ENCODE peak calls at places on chromosomes 4 and X, in four cellular contexts. W, M, V and A are unnamed samples.

GRCh38 chr4:101806914-101807313 is 16.4 kb downstream of the BANK1 start:
- DNase-seq in W (peak; percentile 56), M (no peak), V (no peak), A (peak; percentile 33)

GRCh38 chr4:12791536-12791935 is 692.6 kb downstream of the RAB28 start:
- DNase-seq in W (peak; percentile 0), M (no peak), V (no peak), A (no peak)

GRCh38 chrX:53688300-53688699 is 1.8 kb upstream of the HUWE1 start:
- DNase-seq in W (no peak), M (no peak), V (no peak), A (no peak)

GRCh38 chr4:83473966-83474365 is 10.9 kb downstream of the ABRAXAS1 start:
- DNase-seq in W (no peak), M (no peak), V (no peak), A (no peak)

GRCh38 chr4:105147226-105148151 is 813 bp downstream of the TET2 start:
- DNase-seq in W (peak; percentile 54), M (peak; percentile 56), V (peak; percentile 45), A (peak; percentile 54)

GRCh38 chrX:48910926-48911406 is 480 bp downstream of the SLC35A2 start:
- DNase-seq in W (peak; percentile 48), M (no peak), V (no peak), A (peak; percentile 41)

GRCh38 chr4:184328022-184328736 is 110.5 kb upstream of the ENPP6 start:
- DNase-seq in W (no peak), M (no peak), V (no peak), A (no peak)

GRCh38 chr4:139675156-139675555 is 9.5 kb downstream of the MGST2 start:
- DNase-seq in W (no peak), M (no peak), V (no peak), A (no peak)

GRCh38 chrX:95351089-95351488 is 1333.6 kb upstream of the DIAPH2 start:
- DNase-seq in W (no peak), M (no peak), V (no peak), A (no peak)

GRCh38 chr4:118833192-118833820 is 2.6 kb downstream of the SEC24D start:
- DNase-seq in W (no peak), M (no peak), V (no peak), A (no peak)
- H3K4me3 ChIP-seq in W (peak overlapping the region; percentile 26), M (no peak overlapping the region), V (no peak overlapping the region), A (peak overlapping the region; percentile 88)

DNA sequence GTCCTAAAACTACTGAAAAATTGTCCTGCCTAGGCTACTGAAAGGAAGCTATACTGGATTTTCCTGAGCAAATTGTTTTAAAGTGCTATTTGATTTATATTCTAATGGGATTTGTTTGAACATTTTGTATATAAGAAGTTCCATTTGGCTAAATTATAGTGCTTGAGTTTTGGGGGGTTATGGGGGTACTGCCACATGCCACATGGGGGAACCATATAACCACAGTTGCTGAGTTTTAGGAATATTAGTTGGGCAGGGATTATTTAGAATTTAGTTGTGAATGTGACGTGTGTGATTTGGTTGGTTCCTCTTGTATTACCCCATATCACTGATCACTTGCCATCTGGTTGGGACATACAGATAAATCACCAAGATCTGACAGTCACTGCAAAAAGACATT is 224.5 kb upstream of the TAPT1 start:
- DNase-seq in W (peak; percentile 12), M (no peak), V (no peak), A (peak; percentile 41)
- TF ChIP-seq CTCF in W (peak; percentile 53), M (no peak), V (no peak), A (peak; percentile 51)

DNA sequence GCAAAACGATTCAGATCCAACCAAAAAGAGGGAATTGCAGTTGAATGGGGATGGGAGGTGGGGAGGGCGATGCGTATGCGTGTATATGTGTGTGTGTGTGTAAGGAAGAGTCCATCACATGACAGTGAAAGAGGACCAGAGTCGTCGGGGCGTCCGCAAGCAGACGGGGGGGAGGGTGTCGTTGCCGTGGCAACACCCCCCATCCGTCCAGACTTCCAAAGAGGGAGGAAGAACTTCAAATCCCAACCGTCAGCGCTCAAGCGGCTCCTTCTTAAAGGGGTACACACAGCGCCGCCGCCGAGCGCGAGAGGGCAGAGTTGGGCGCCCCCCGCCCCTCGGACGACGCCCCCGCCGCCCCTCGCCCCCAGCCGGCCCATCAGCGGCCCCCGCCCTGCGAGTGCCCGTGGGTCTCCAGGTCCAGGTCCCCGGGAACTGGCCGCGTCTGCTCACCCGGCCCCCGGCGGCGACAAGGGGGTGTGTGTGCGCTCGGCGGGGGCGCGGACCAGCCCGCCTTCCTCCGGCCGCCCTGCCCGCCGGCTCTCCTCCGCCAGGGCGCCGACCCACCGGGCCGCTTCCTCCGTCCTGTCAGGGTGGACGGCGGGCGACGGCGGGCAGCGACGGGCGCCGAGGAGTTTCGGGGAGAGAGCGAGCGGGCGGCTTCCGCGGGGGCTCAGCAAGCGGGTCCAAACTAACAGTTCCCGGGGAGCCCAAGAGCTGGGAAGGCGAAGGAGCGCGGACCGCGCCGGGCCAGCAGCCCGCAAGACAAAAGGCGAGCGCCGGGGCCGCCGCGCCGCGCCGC is 685 bp downstream of the LCORL start:
- DNase-seq in W (peak; percentile 84), M (peak; percentile 70), V (peak; percentile 56), A (peak; percentile 77)
- H3K4me3 ChIP-seq in W (peak overlapping the region; percentile 91), M (peak overlapping the region; percentile 73), V (peak overlapping the region; percentile 96), A (peak overlapping the region; percentile 95)

DNA sequence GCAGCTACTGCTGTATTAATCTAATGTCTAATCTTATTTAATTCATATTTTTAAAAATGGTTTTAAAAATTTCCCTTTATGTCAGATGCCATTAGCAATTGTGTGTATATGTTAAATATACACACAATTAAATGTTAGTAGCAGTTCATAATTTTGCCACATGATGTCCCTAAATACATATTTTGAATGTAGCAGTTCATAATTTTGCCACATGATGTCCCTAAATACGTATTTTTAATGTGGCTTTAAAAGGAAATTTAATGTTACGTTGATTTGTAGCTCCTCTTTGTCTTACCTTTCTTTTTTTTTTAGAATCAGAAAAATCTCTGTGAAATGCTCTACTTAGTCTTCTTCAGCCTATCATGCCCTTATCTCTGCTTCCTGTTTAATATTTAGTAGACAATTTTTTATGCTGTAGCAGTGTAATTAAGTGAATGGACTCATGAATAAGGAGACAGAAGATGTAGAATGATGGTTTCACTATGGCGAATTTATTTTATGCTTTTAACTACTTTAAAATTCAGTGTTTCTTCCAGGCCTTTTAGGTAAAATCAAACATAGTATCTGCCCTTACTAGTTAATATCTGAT is 26.1 kb downstream of the RBM46 start:
- DNase-seq in W (peak; percentile 70), M (no peak), V (no peak), A (peak; percentile 78)
- TF ChIP-seq CTCF in W (peak; percentile 69), M (no peak), V (peak; percentile 69), A (peak; percentile 67)

GRCh38 chr4:151673913-151674520 is 86.8 kb downstream of the GATB start:
- DNase-seq in W (no peak), M (no peak), V (peak; percentile 34), A (no peak)
- H3K4me3 ChIP-seq in W (no peak overlapping the region), M (no peak overlapping the region), V (no peak overlapping the region), A (no peak overlapping the region)

GRCh38 chr4:60746172-60746571 is 454.0 kb upstream of the ADGRL3 start:
- DNase-seq in W (no peak), M (no peak), V (no peak), A (no peak)

GRCh38 chr4:60743654-60744053 is 456.5 kb upstream of the ADGRL3 start:
- DNase-seq in W (peak; percentile 51), M (no peak), V (no peak), A (no peak)

DNA sequence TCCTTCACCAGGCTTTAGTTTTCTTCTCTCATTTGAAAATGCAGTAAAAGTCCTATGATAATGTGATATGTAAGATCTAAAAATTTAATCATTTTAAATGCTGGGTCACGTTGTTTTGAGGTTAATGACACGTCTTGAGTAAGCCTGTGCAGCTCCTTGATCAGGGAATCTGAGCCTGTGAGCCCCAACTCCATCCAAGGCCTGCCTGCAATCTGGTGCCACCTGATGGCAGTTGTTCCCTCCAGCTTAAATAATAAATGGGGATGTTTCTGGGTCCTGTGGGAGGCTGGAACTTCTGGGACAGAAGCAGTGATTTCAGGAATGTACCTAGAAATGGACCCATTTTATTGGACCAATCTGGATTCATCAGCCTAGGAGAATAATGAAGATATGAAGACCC is 455.4 kb upstream of the ADGRL3 start:
- DNase-seq in W (peak; percentile 28), M (no peak), V (no peak), A (peak; percentile 45)
- TF ChIP-seq CTCF in W (peak; percentile 37), M (no peak), V (no peak), A (peak; percentile 44)

DNA sequence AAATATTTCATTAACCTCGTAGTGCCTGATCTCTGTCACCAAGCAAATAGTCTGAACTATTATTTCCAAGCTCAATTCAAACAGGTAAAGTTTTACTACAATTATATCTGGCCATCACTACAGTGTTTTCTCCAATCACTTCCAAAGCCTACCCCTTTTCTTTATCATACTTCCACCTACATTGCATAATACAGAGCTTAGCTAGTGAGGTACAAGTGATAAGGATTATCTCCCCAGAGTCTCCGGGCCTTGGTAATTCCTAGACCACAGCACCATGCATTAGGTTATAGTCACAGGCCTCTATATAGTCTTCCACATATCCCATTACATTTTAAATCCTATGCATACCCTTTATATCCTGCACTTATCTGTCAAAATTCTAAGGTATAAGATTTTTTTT is 154.2 kb downstream of the SNCA start:
- DNase-seq in W (no peak), M (no peak), V (no peak), A (no peak)
- H3K4me3 ChIP-seq in W (no peak overlapping the region), M (no peak overlapping the region), V (no peak overlapping the region), A (no peak overlapping the region)

DNA sequence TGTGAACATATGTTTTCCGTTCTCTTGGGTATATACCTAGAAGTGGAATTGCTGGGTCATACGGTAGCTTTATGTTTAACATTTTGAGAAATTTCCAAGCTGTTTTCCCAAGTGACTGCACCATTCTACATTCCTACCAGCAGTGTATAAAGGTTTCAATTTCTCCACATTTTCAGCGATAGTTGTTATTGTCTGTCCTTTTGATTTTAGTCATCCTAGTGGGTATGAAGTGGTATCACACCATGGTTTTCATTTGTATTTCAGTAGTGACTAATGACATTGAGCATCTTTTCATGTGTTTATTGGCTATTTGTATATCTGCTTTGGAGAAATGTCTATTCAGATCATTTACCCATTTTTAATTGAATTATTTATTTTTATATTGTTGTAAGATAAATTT is 2.4 kb downstream of the PPEF1 start:
- DNase-seq in W (no peak), M (no peak), V (no peak), A (no peak)
- TF ChIP-seq CTCF in W (no peak), M (no peak), V (no peak), A (no peak)

DNA sequence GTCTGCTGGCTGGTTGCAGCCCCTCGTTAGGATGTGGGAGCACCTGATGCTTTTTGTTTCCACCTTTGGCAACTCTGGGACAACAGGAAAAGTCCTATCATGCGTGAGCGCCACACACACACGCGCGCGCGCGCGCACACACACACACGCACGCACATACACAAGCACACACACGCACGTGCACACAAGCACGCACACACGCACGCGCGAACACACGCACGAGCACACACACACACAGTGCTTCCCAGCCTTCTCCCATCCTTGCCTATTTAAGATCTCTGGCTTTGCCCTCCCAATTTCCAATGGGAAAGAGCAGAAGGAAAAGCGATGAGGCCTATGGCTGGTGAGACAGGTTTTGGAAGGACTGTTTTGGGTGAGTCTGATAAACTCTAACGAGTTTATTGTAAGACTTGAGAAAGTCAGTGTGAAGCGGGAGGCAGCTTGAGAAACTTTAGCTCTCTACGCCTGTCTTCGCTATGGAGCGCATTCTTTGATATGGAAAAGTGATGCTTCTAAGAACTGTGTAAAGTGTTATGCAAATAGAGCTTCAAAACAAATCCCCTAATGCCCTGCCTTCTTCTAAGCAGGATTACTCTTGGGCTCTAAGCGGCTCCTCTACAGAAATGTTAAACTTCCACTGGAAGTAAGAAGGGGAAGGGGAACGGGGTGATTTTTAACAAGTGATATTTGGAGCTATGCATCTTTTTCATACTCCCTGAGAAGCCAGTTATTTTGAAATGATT is 11.8 kb downstream of the SUPT20HL1 start:
- DNase-seq in W (no peak), M (no peak), V (no peak), A (no peak)
- H3K4me3 ChIP-seq in W (no peak overlapping the region), M (no peak overlapping the region), V (no peak overlapping the region), A (no peak overlapping the region)

GRCh38 chr4:106201373-106201772 is 114.6 kb downstream of the TBCK start:
- DNase-seq in W (peak; percentile 47), M (no peak), V (no peak), A (peak; percentile 29)
- TF ChIP-seq CTCF in W (peak; percentile 66), M (no peak), V (peak; percentile 27), A (peak; percentile 57)